ENCODE peak calls at places on chromosome 3, in eight cellular contexts. I is caudate nucleus; L is dermis microvascular lymphatic vessel endothelial cell; U is PC-3; F is activated CD4-positive, alpha-beta memory T cell treated with anti-CD3 and anti-CD28 coated beads for 36 hours; K is neural progenitor cell; R is HEK293T; Z is cardiac muscle cell. W is an unnamed sample.
A peak's percentile ranks its signal among the peaks of the same experiment; 100 is the strongest.

GRCh38 chr3:70805044-70805732 is 492.8 kb upstream of the MDFIC2 start:
- DNase-seq in Z (no peak), R (no peak), L (no peak), F (no peak), U (peak; percentile 74), I (no peak), K (no peak), W (peak; percentile 17)

GRCh38 chr3:61169621-61170251 is 81.5 kb downstream of the FHIT start:
- DNase-seq in K (no peak), L (no peak), I (no peak), F (no peak), U (no peak), R (no peak), Z (no peak), W (no peak)

GRCh38 chr3:27219127-27219860 is 149.9 kb downstream of the NEK10 start:
- DNase-seq in K (no peak), R (no peak), I (no peak), L (no peak), F (no peak), Z (no peak), U (peak; percentile 32), W (peak; percentile 12)

GRCh38 chr3:145798691-145799550 is 362.1 kb downstream of the PLOD2 start:
- DNase-seq in U (no peak), F (no peak), K (peak; percentile 63), R (no peak), L (no peak), I (no peak), Z (peak; percentile 12), W (no peak)

GRCh38 chr3:172077197-172077734 is 37.9 kb downstream of the FNDC3B start:
- DNase-seq in Z (no peak), I (no peak), R (no peak), K (no peak), F (no peak), U (no peak), L (no peak), W (no peak)

GRCh38 chr3:47978386-47978785 is 37.8 kb downstream of the MAP4 start:
- DNase-seq in F (no peak), U (no peak), I (no peak), K (no peak), R (no peak), Z (no peak), L (no peak), W (no peak)

GRCh38 chr3:64411101-64411500 is 185.8 kb upstream of the PRICKLE2 start:
- DNase-seq in Z (no peak), K (no peak), F (no peak), L (no peak), U (no peak), R (no peak), I (no peak), W (no peak)

GRCh38 chr3:193630005-193630404 is 37.0 kb downstream of the OPA1 start:
- DNase-seq in U (no peak), F (no peak), K (no peak), Z (no peak), I (no peak), L (no peak), R (no peak), W (no peak)

GRCh38 chr3:140128217-140129137 is 193.5 kb downstream of the CLSTN2 start:
- DNase-seq in F (peak; percentile 14), Z (peak; percentile 70), R (peak; percentile 54), L (peak; percentile 38), K (peak; percentile 67), I (no peak), U (peak; percentile 33), W (peak; percentile 47)

GRCh38 chr3:44419923-44420650 is 57.4 kb downstream of the ZNF445 start:
- DNase-seq in Z (no peak), F (no peak), R (no peak), L (no peak), U (no peak), I (no peak), K (no peak), W (no peak)

GRCh38 chr3:53821631-53822068 is 24.6 kb downstream of the CHDH start:
- DNase-seq in K (no peak), R (no peak), F (no peak), U (peak; percentile 42), Z (no peak), L (no peak), I (no peak), W (no peak)

GRCh38 chr3:18295171-18295920 is 129.8 kb downstream of the SATB1 start:
- DNase-seq in K (peak; percentile 81), F (peak; percentile 53), I (no peak), U (peak; percentile 97), R (peak; percentile 52), Z (peak; percentile 81), L (no peak), W (no peak)

GRCh38 chr3:164208846-164209245 is 869.5 kb downstream of the SI start:
- DNase-seq in U (no peak), K (peak; percentile 1), Z (no peak), I (no peak), R (no peak), F (no peak), L (no peak), W (peak; percentile 41)

GRCh38 chr3:78642471-78642870 is 1125.3 kb downstream of the ROBO1 start:
- DNase-seq in R (no peak), I (no peak), Z (no peak), K (no peak), L (no peak), F (no peak), U (no peak), W (peak; percentile 5)

GRCh38 chr3:19961960-19962359 is 15.1 kb downstream of the RAB5A start:
- DNase-seq in R (no peak), I (no peak), F (no peak), K (no peak), L (no peak), Z (peak; percentile 10), U (no peak), W (no peak)

GRCh38 chr3:88528494-88528893 is 378.7 kb downstream of the C3orf38 start:
- DNase-seq in U (no peak), R (no peak), F (no peak), K (no peak), Z (no peak), L (no peak), I (no peak), W (no peak)

GRCh38 chr3:53753518-53754183 is 92.6 kb downstream of the CHDH start:
- DNase-seq in I (no peak), U (no peak), F (peak; percentile 24), L (no peak), R (no peak), Z (no peak), K (no peak), W (no peak)

GRCh38 chr3:39347586-39347876 is 18.0 kb downstream of the CCR8 start:
- DNase-seq in F (no peak), K (no peak), Z (no peak), I (no peak), U (no peak), R (no peak), L (no peak), W (no peak)

GRCh38 chr3:170897978-170898377 is 10.5 kb downstream of the EIF5A2 start:
- DNase-seq in Z (no peak), L (no peak), U (no peak), R (no peak), I (no peak), K (no peak), F (no peak), W (no peak)

GRCh38 chr3:168847293-168847883 is 751.7 kb upstream of the GOLIM4 start:
- DNase-seq in R (peak; percentile 29), U (peak; percentile 66), K (peak; percentile 57), F (no peak), Z (peak; percentile 55), L (peak; percentile 50), I (no peak), W (peak; percentile 68)

GRCh38 chr3:10772230-10773161 is 43.5 kb upstream of the SLC6A11 start:
- DNase-seq in L (no peak), U (peak; percentile 67), I (no peak), R (peak; percentile 38), K (peak; percentile 40), F (no peak), Z (no peak), W (no peak)

GRCh38 chr3:42678447-42678846 is 6.9 kb upstream of the KLHL40 start:
- DNase-seq in R (no peak), U (no peak), I (no peak), L (no peak), Z (no peak), F (no peak), K (no peak), W (no peak)

GRCh38 chr3:7573330-7573729 is 712.4 kb downstream of the GRM7 start:
- DNase-seq in I (no peak), Z (no peak), L (no peak), U (no peak), R (no peak), F (no peak), K (no peak), W (no peak)

GRCh38 chr3:114060906-114061655 is 4.5 kb downstream of the QTRT2 start:
- DNase-seq in Z (no peak), K (no peak), F (no peak), I (no peak), L (no peak), R (no peak), U (no peak), W (no peak)

GRCh38 chr3:167723025-167723512 is 11.6 kb downstream of the PDCD10 start:
- DNase-seq in I (no peak), L (no peak), U (no peak), Z (no peak), K (no peak), F (no peak), R (no peak), W (no peak)

GRCh38 chr3:114104414-114104813 is 47.9 kb downstream of the QTRT2 start:
- DNase-seq in U (peak; percentile 63), R (no peak), F (no peak), I (no peak), Z (no peak), K (no peak), L (no peak), W (no peak)

GRCh38 chr3:157438371-157438735 is 1.7 kb downstream of the PTX3 start:
- DNase-seq in U (peak; percentile 21), R (peak; percentile 20), Z (peak; percentile 11), L (peak; percentile 57), I (no peak), K (peak; percentile 71), F (no peak), W (peak; percentile 46)

GRCh38 chr3:65107174-65107573 is 419.4 kb upstream of the ADAMTS9 start:
- DNase-seq in I (no peak), Z (no peak), F (no peak), U (no peak), K (no peak), L (peak; percentile 53), R (no peak), W (peak; percentile 72)

GRCh38 chr3:186320862-186321568 is 41.0 kb downstream of the DGKG start:
- DNase-seq in F (no peak), K (no peak), L (no peak), I (no peak), U (peak; percentile 33), Z (no peak), R (no peak), W (no peak)

GRCh38 chr3:71601811-71602210 is 18.3 kb upstream of the FOXP1 start:
- DNase-seq in U (peak; percentile 71), L (peak; percentile 57), F (no peak), Z (no peak), I (no peak), R (no peak), K (no peak), W (peak; percentile 32)

GRCh38 chr3:122493296-122493695 is 21.4 kb downstream of the KPNA1 start:
- DNase-seq in U (no peak), L (no peak), Z (no peak), K (no peak), R (no peak), I (no peak), F (no peak), W (no peak)

GRCh38 chr3:50574280-50574831 is 5.0 kb downstream of the HEMK1 start:
- DNase-seq in R (no peak), L (no peak), I (no peak), Z (no peak), U (no peak), K (no peak), F (peak; percentile 74), W (no peak)